ENCODE peak calls at places on chromosomes 11 and 22, in nine cellular contexts. One of them, this sample, is unnamed.

GRCh38 chr11:2208691-2209369 is 37.2 kb upstream of the TH start:
- DNase-seq in cardiac fibroblast: no peak
- DNase-seq in choroid plexus epithelial cell: no peak
- DNase-seq in HuH-7.5: no peak
- DNase-seq in sciatic nerve: peak; percentile 54
- DNase-seq in memory B cell: no peak
- DNase-seq in breast epithelium: peak; percentile 57
- DNase-seq in posterior vena cava: peak; percentile 75
- DNase-seq in pancreas: peak; percentile 72
- DNase-seq in this sample: peak; percentile 86

GRCh38 chr11:34356576-34356917 is 1.3 kb downstream of the ABTB2 start:
- DNase-seq in cardiac fibroblast: peak; percentile 63
- DNase-seq in choroid plexus epithelial cell: peak; percentile 44
- DNase-seq in HuH-7.5: no peak
- DNase-seq in sciatic nerve: peak; percentile 64
- DNase-seq in memory B cell: no peak
- DNase-seq in breast epithelium: no peak
- DNase-seq in posterior vena cava: peak; percentile 86
- DNase-seq in pancreas: no peak
- DNase-seq in this sample: no peak

GRCh38 chr22:36073476-36073875 is 44.9 kb upstream of the RBFOX2 start:
- DNase-seq in cardiac fibroblast: peak; percentile 63
- DNase-seq in choroid plexus epithelial cell: no peak
- DNase-seq in HuH-7.5: no peak
- DNase-seq in sciatic nerve: no peak
- DNase-seq in memory B cell: no peak
- DNase-seq in breast epithelium: no peak
- DNase-seq in posterior vena cava: no peak
- DNase-seq in pancreas: no peak
- DNase-seq in this sample: no peak

GRCh38 chr11:1531961-1532586 is 40.0 kb downstream of the DUSP8 start:
- DNase-seq in cardiac fibroblast: no peak
- DNase-seq in choroid plexus epithelial cell: no peak
- DNase-seq in HuH-7.5: no peak
- DNase-seq in sciatic nerve: no peak
- DNase-seq in memory B cell: no peak
- DNase-seq in breast epithelium: no peak
- DNase-seq in posterior vena cava: peak; percentile 89
- DNase-seq in pancreas: no peak
- DNase-seq in this sample: no peak

GRCh38 chr11:78737891-78738290 is 163.2 kb upstream of the NARS2 start:
- DNase-seq in cardiac fibroblast: no peak
- DNase-seq in choroid plexus epithelial cell: peak; percentile 17
- DNase-seq in HuH-7.5: no peak
- DNase-seq in sciatic nerve: no peak
- DNase-seq in memory B cell: no peak
- DNase-seq in breast epithelium: no peak
- DNase-seq in posterior vena cava: no peak
- DNase-seq in pancreas: no peak
- DNase-seq in this sample: no peak

GRCh38 chr22:28283025-28283654 is 364.1 kb upstream of the PITPNB start:
- DNase-seq in cardiac fibroblast: peak; percentile 48
- DNase-seq in choroid plexus epithelial cell: peak; percentile 26
- DNase-seq in HuH-7.5: no peak
- DNase-seq in sciatic nerve: no peak
- DNase-seq in memory B cell: no peak
- DNase-seq in breast epithelium: no peak
- DNase-seq in posterior vena cava: no peak
- DNase-seq in pancreas: no peak
- DNase-seq in this sample: no peak

GRCh38 chr11:129373489-129373953 is 2.1 kb upstream of the BARX2 start:
- DNase-seq in cardiac fibroblast: no peak
- DNase-seq in choroid plexus epithelial cell: no peak
- DNase-seq in HuH-7.5: no peak
- DNase-seq in sciatic nerve: no peak
- DNase-seq in memory B cell: no peak
- DNase-seq in breast epithelium: no peak
- DNase-seq in posterior vena cava: peak; percentile 79
- DNase-seq in pancreas: no peak
- DNase-seq in this sample: no peak

GRCh38 chr11:123517559-123518364 is 87.7 kb downstream of the GRAMD1B start:
- DNase-seq in cardiac fibroblast: no peak
- DNase-seq in choroid plexus epithelial cell: no peak
- DNase-seq in HuH-7.5: no peak
- DNase-seq in sciatic nerve: no peak
- DNase-seq in memory B cell: no peak
- DNase-seq in breast epithelium: no peak
- DNase-seq in posterior vena cava: no peak
- DNase-seq in pancreas: no peak
- DNase-seq in this sample: no peak

GRCh38 chr22:23754220-23754919 is at the start of gene VPREB3:
- DNase-seq in cardiac fibroblast: no peak
- DNase-seq in choroid plexus epithelial cell: no peak
- DNase-seq in HuH-7.5: no peak
- DNase-seq in sciatic nerve: no peak
- DNase-seq in memory B cell: no peak
- DNase-seq in breast epithelium: no peak
- DNase-seq in posterior vena cava: no peak
- DNase-seq in pancreas: no peak
- DNase-seq in this sample: no peak

GRCh38 chr11:12042215-12042676 is 33.8 kb upstream of the DKK3 start:
- DNase-seq in cardiac fibroblast: peak; percentile 86
- DNase-seq in choroid plexus epithelial cell: peak; percentile 97
- DNase-seq in HuH-7.5: no peak
- DNase-seq in sciatic nerve: no peak
- DNase-seq in memory B cell: no peak
- DNase-seq in breast epithelium: no peak
- DNase-seq in posterior vena cava: no peak
- DNase-seq in pancreas: no peak
- DNase-seq in this sample: peak; percentile 20

GRCh38 chr22:23970816-23971482 is 3.3 kb downstream of the DDT start:
- DNase-seq in cardiac fibroblast: no peak
- DNase-seq in choroid plexus epithelial cell: no peak
- DNase-seq in HuH-7.5: no peak
- DNase-seq in sciatic nerve: no peak
- DNase-seq in memory B cell: no peak
- DNase-seq in breast epithelium: no peak
- DNase-seq in posterior vena cava: peak; percentile 57
- DNase-seq in pancreas: peak; percentile 59
- DNase-seq in this sample: peak; percentile 80

GRCh38 chr11:60970369-60970774 is 1.1 kb upstream of the CD6 start:
- DNase-seq in cardiac fibroblast: peak; percentile 42
- DNase-seq in choroid plexus epithelial cell: peak; percentile 65
- DNase-seq in HuH-7.5: peak; percentile 74
- DNase-seq in sciatic nerve: peak; percentile 74
- DNase-seq in memory B cell: peak; percentile 78
- DNase-seq in breast epithelium: no peak
- DNase-seq in posterior vena cava: peak; percentile 87
- DNase-seq in pancreas: peak; percentile 89
- DNase-seq in this sample: no peak